ENCODE peak calls at places on chromosomes 1 and 21, in eight cellular contexts. One of them, this sample, is unnamed.
A peak's percentile ranks its signal among the peaks of the same experiment; 100 is the strongest.

GRCh38 chr1:203057831-203058673 is 27.8 kb downstream of the MYOG start:
- DNase-seq in IMR-90: peak; percentile 42
- DNase-seq in CD8-positive, alpha-beta T cell: no peak
- DNase-seq in lung: no peak
- DNase-seq in brain microvascular endothelial cell: no peak
- DNase-seq in bronchial epithelial cell: no peak
- DNase-seq in left ventricle myocardium inferior: no peak
- DNase-seq in transverse colon: no peak
- DNase-seq in this sample: no peak

GRCh38 chr21:15729346-15729673 is 472 bp upstream of the USP25 start:
- DNase-seq in IMR-90: peak; percentile 22
- DNase-seq in CD8-positive, alpha-beta T cell: no peak
- DNase-seq in lung: no peak
- DNase-seq in brain microvascular endothelial cell: no peak
- DNase-seq in bronchial epithelial cell: peak; percentile 26
- DNase-seq in left ventricle myocardium inferior: no peak
- DNase-seq in transverse colon: no peak
- DNase-seq in this sample: no peak

GRCh38 chr1:227766015-227766634 is 30.9 kb downstream of the SNAP47 start:
- DNase-seq in IMR-90: peak; percentile 33
- DNase-seq in CD8-positive, alpha-beta T cell: peak; percentile 63
- DNase-seq in lung: no peak
- DNase-seq in brain microvascular endothelial cell: no peak
- DNase-seq in bronchial epithelial cell: no peak
- DNase-seq in left ventricle myocardium inferior: no peak
- DNase-seq in transverse colon: peak; percentile 68
- DNase-seq in this sample: no peak

GRCh38 chr1:48007044-48007443 is 9.9 kb upstream of the TRABD2B start:
- DNase-seq in IMR-90: peak; percentile 2
- DNase-seq in CD8-positive, alpha-beta T cell: no peak
- DNase-seq in lung: no peak
- DNase-seq in brain microvascular endothelial cell: peak; percentile 56
- DNase-seq in bronchial epithelial cell: peak; percentile 69
- DNase-seq in left ventricle myocardium inferior: no peak
- DNase-seq in transverse colon: no peak
- DNase-seq in this sample: no peak

GRCh38 chr1:163155606-163156005 is 47.1 kb downstream of the RGS5 start:
- DNase-seq in IMR-90: no peak
- DNase-seq in CD8-positive, alpha-beta T cell: no peak
- DNase-seq in lung: no peak
- DNase-seq in brain microvascular endothelial cell: no peak
- DNase-seq in bronchial epithelial cell: no peak
- DNase-seq in left ventricle myocardium inferior: no peak
- DNase-seq in transverse colon: no peak
- DNase-seq in this sample: no peak

GRCh38 chr1:116515702-116516101 is 55.1 kb downstream of the CD58 start:
- DNase-seq in IMR-90: no peak
- DNase-seq in CD8-positive, alpha-beta T cell: no peak
- DNase-seq in lung: no peak
- DNase-seq in brain microvascular endothelial cell: no peak
- DNase-seq in bronchial epithelial cell: no peak
- DNase-seq in left ventricle myocardium inferior: no peak
- DNase-seq in transverse colon: no peak
- DNase-seq in this sample: no peak

GRCh38 chr21:41741253-41742072 is 25.4 kb downstream of the RIPK4 start:
- DNase-seq in IMR-90: no peak
- DNase-seq in CD8-positive, alpha-beta T cell: no peak
- DNase-seq in lung: no peak
- DNase-seq in brain microvascular endothelial cell: no peak
- DNase-seq in bronchial epithelial cell: no peak
- DNase-seq in left ventricle myocardium inferior: no peak
- DNase-seq in transverse colon: no peak
- DNase-seq in this sample: no peak

GRCh38 chr1:183632087-183632486 is 3.5 kb downstream of the ARPC5 start:
- DNase-seq in IMR-90: peak; percentile 79
- DNase-seq in CD8-positive, alpha-beta T cell: no peak
- DNase-seq in lung: no peak
- DNase-seq in brain microvascular endothelial cell: peak; percentile 12
- DNase-seq in bronchial epithelial cell: peak; percentile 27
- DNase-seq in left ventricle myocardium inferior: no peak
- DNase-seq in transverse colon: no peak
- DNase-seq in this sample: no peak

GRCh38 chr1:48878191-48878940 is 101.7 kb upstream of the BEND5 start:
- DNase-seq in IMR-90: peak; percentile 31
- DNase-seq in CD8-positive, alpha-beta T cell: no peak
- DNase-seq in lung: no peak
- DNase-seq in brain microvascular endothelial cell: peak; percentile 78
- DNase-seq in bronchial epithelial cell: peak; percentile 98
- DNase-seq in left ventricle myocardium inferior: no peak
- DNase-seq in transverse colon: no peak
- DNase-seq in this sample: no peak

GRCh38 chr1:28147264-28148094 is 29.0 kb downstream of the PTAFR start:
- DNase-seq in IMR-90: no peak
- DNase-seq in CD8-positive, alpha-beta T cell: no peak
- DNase-seq in lung: no peak
- DNase-seq in brain microvascular endothelial cell: no peak
- DNase-seq in bronchial epithelial cell: no peak
- DNase-seq in left ventricle myocardium inferior: no peak
- DNase-seq in transverse colon: no peak
- DNase-seq in this sample: peak; percentile 37
- H3K4me3 ChIP-seq in IMR-90: no peak overlapping the region
- H3K4me3 ChIP-seq in CD8-positive, alpha-beta T cell: no peak overlapping the region
- H3K4me3 ChIP-seq in lung: no peak overlapping the region
- H3K4me3 ChIP-seq in brain microvascular endothelial cell: no peak overlapping the region
- H3K4me3 ChIP-seq in bronchial epithelial cell: no peak overlapping the region
- H3K4me3 ChIP-seq in left ventricle myocardium inferior: no peak overlapping the region
- H3K4me3 ChIP-seq in transverse colon: no peak overlapping the region
- H3K4me3 ChIP-seq in this sample: peak overlapping the region; percentile 23

GRCh38 chr1:77659879-77660593 is 22.4 kb downstream of the ZZZ3 start:
- DNase-seq in IMR-90: no peak
- DNase-seq in CD8-positive, alpha-beta T cell: no peak
- DNase-seq in lung: no peak
- DNase-seq in brain microvascular endothelial cell: no peak
- DNase-seq in bronchial epithelial cell: no peak
- DNase-seq in left ventricle myocardium inferior: no peak
- DNase-seq in transverse colon: no peak
- DNase-seq in this sample: no peak

GRCh38 chr1:77664923-77665516 is 17.4 kb downstream of the ZZZ3 start:
- DNase-seq in IMR-90: no peak
- DNase-seq in CD8-positive, alpha-beta T cell: no peak
- DNase-seq in lung: no peak
- DNase-seq in brain microvascular endothelial cell: no peak
- DNase-seq in bronchial epithelial cell: no peak
- DNase-seq in left ventricle myocardium inferior: no peak
- DNase-seq in transverse colon: no peak
- DNase-seq in this sample: no peak

GRCh38 chr1:77658271-77658670 is 24.2 kb downstream of the ZZZ3 start:
- DNase-seq in IMR-90: no peak
- DNase-seq in CD8-positive, alpha-beta T cell: no peak
- DNase-seq in lung: no peak
- DNase-seq in brain microvascular endothelial cell: no peak
- DNase-seq in bronchial epithelial cell: no peak
- DNase-seq in left ventricle myocardium inferior: no peak
- DNase-seq in transverse colon: no peak
- DNase-seq in this sample: no peak

DNA sequence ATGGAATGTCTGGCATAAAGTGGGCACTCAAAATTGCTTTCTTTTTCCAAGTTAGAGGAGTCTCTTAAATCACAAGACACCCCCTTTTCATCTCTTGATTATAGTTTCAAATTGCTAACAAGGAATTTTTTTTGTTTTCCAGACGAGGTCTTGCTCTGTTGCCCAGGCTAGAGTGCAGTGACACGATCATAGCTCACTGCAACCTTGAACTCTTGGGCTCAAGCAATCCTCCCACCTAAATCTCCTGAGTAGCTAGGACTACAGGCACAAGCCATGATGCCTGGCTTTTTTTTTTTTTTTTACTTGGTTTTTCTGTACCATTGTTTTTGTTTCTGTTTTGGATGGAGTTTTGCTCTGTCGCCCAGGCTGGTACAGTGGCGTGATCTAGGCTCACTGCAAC is 20.8 kb downstream of the ZZZ3 start:
- DNase-seq in IMR-90: no peak
- DNase-seq in CD8-positive, alpha-beta T cell: no peak
- DNase-seq in lung: no peak
- DNase-seq in brain microvascular endothelial cell: no peak
- DNase-seq in bronchial epithelial cell: no peak
- DNase-seq in left ventricle myocardium inferior: no peak
- DNase-seq in transverse colon: no peak
- DNase-seq in this sample: no peak
- H3K36me3 ChIP-seq in IMR-90: peaks cover 2% of the 10 kb centered on the region
- H3K36me3 ChIP-seq in CD8-positive, alpha-beta T cell: no peaks in the 10 kb centered on the region
- H3K36me3 ChIP-seq in lung: no peaks in the 10 kb centered on the region
- H3K36me3 ChIP-seq in brain microvascular endothelial cell: no peaks in the 10 kb centered on the region
- H3K36me3 ChIP-seq in bronchial epithelial cell: peaks cover 1% of the 10 kb centered on the region
- H3K36me3 ChIP-seq in left ventricle myocardium inferior: no peaks in the 10 kb centered on the region
- H3K36me3 ChIP-seq in transverse colon: no peaks in the 10 kb centered on the region
- H3K36me3 ChIP-seq in this sample: no peaks in the 10 kb centered on the region

DNA sequence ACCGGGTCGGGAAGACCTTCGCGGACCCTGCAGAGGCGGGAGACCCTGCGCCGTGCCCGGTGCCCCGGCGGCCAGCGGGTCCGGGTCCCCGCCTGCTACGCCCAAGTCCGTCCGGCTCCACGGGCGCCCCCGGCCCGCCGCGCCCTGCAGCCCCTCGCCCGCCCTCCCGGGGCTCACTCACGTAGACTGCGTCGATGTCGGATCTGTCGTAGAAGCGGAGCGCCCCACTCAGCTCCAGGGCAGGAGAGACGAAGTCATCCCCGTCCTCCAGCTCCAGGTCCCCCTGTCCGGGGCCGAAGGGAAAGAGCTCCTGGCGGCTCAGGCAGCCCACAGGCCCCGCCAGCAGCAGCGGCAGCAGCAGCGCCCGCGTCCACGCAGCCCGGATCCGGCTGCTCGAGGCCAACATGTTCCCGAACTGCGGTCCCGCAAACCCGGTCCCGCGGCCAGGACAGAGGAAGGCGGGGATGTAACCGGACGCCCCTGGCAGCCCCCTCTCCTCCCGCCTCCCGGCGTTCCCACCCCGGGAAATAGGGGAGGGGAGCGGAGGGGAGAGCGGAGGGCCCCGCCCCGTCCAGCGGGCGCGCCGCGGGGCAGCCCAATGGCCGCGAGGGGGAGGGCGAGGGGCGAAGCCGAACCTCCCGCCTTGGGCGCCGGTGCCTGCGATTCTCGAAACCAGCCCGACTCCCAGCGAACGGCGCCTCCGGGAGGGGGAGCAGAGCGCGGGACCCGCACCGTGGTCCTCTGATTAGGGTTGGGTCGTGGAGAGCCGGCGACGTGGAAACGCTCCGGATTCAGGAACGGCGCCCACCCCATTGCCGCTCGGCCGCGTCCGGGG is at the start of gene NID1:
- DNase-seq in IMR-90: peak; percentile 79
- DNase-seq in CD8-positive, alpha-beta T cell: no peak
- DNase-seq in lung: peak; percentile 50
- DNase-seq in brain microvascular endothelial cell: peak; percentile 43
- DNase-seq in bronchial epithelial cell: no peak
- DNase-seq in left ventricle myocardium inferior: peak; percentile 91
- DNase-seq in transverse colon: peak; percentile 76
- DNase-seq in this sample: peak; percentile 66
- TF ChIP-seq CTCF in IMR-90: peak; percentile 36
- TF ChIP-seq CTCF in CD8-positive, alpha-beta T cell: no peak
- TF ChIP-seq CTCF in lung: no peak
- TF ChIP-seq CTCF in brain microvascular endothelial cell: peak; percentile 25
- TF ChIP-seq CTCF in bronchial epithelial cell: no peak
- TF ChIP-seq CTCF in left ventricle myocardium inferior: peak; percentile 59
- TF ChIP-seq CTCF in transverse colon: peak; percentile 19
- TF ChIP-seq CTCF in this sample: no peak

DNA sequence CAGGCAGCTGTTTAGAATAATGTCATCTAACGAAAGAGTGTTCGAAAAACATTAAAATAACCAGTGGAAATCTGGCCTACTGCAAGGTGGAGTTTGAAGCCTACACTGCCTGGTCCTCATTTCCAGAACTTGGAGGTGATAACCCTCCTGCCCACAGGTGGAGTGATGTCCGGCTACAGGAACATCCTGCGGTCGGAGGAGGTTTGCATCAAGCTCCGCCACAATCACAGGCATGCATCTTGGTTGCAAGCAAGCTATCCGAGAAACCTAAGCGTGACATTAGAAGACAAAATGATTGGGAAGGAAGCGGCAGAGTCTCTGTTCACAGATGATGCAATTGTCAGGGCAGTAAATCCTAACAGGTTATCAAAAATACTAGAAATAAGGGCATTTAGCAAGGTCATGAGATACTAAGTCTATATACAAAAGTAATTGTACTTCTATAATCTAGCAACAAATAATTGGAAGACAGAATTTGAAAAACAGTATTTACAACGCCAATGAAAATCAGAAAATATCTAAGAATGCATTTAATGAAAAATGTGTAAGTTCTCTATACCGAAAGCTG is 4.5 kb upstream of the SLC19A1 start:
- DNase-seq in IMR-90: no peak
- DNase-seq in CD8-positive, alpha-beta T cell: no peak
- DNase-seq in lung: no peak
- DNase-seq in brain microvascular endothelial cell: no peak
- DNase-seq in bronchial epithelial cell: no peak
- DNase-seq in left ventricle myocardium inferior: no peak
- DNase-seq in transverse colon: no peak
- DNase-seq in this sample: no peak
- H3K4me3 ChIP-seq in IMR-90: no peak overlapping the region
- H3K4me3 ChIP-seq in CD8-positive, alpha-beta T cell: no peak overlapping the region
- H3K4me3 ChIP-seq in lung: no peak overlapping the region
- H3K4me3 ChIP-seq in brain microvascular endothelial cell: no peak overlapping the region
- H3K4me3 ChIP-seq in bronchial epithelial cell: no peak overlapping the region
- H3K4me3 ChIP-seq in left ventricle myocardium inferior: no peak overlapping the region
- H3K4me3 ChIP-seq in transverse colon: no peak overlapping the region
- H3K4me3 ChIP-seq in this sample: no peak overlapping the region

DNA sequence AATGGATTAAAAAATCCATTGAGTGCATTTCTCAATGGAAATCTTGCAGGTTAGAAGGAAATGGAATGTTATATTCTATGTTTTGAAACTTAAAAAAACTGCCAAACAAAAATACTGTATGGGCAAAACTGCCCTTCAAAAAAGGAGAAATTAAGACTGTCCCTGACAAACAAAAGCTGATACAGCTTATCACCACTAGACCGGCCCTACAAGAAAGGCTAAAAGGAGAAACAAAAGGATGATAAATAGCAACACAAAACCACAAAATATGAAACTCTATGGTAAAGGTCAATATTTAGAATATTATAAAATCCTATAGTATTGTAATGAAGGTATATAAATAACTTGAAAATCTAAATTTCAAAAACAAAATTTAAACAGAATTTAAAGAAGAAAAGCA is 60.0 kb downstream of the SLC25A24 start:
- DNase-seq in IMR-90: no peak
- DNase-seq in CD8-positive, alpha-beta T cell: no peak
- DNase-seq in lung: no peak
- DNase-seq in brain microvascular endothelial cell: no peak
- DNase-seq in bronchial epithelial cell: no peak
- DNase-seq in left ventricle myocardium inferior: no peak
- DNase-seq in transverse colon: no peak
- DNase-seq in this sample: no peak
- H3K36me3 ChIP-seq in IMR-90: peaks cover 19% of the 10 kb centered on the region
- H3K36me3 ChIP-seq in CD8-positive, alpha-beta T cell: no peaks in the 10 kb centered on the region
- H3K36me3 ChIP-seq in lung: peaks cover 19% of the 10 kb centered on the region
- H3K36me3 ChIP-seq in brain microvascular endothelial cell: peaks cover 28% of the 10 kb centered on the region
- H3K36me3 ChIP-seq in bronchial epithelial cell: peaks cover 6% of the 10 kb centered on the region
- H3K36me3 ChIP-seq in left ventricle myocardium inferior: peaks cover 86% of the 10 kb centered on the region
- H3K36me3 ChIP-seq in transverse colon: peaks cover 24% of the 10 kb centered on the region
- H3K36me3 ChIP-seq in this sample: no peaks in the 10 kb centered on the region